ENCODE peak calls at places on chromosomes 12 and 14, in six cellular contexts. One of them, this sample, is unnamed.

GRCh38 chr12:23949212-23950010 is at the start of gene SOX5:
- DNase-seq in CD4-positive, alpha-beta T cell: no peak
- DNase-seq in activated naive CD4-positive, alpha-beta T cell: no peak
- DNase-seq in Right ventricle myocardium superior: peak
- DNase-seq in cardiac muscle cell: peak
- DNase-seq in stimulated activated CD8-positive, alpha-beta memory T cell treated with anti-CD3 and anti-CD28 coated beads, Interleukin-15, amount 100 ng/mL, for 24 hours: no peak
- DNase-seq in this sample: peak

GRCh38 chr14:31181271-31181670 is 26.3 kb downstream of the HECTD1 start:
- DNase-seq in CD4-positive, alpha-beta T cell: no peak
- DNase-seq in activated naive CD4-positive, alpha-beta T cell: no peak
- DNase-seq in Right ventricle myocardium superior: no peak
- DNase-seq in cardiac muscle cell: no peak
- DNase-seq in stimulated activated CD8-positive, alpha-beta memory T cell treated with anti-CD3 and anti-CD28 coated beads, Interleukin-15, amount 100 ng/mL, for 24 hours: no peak
- DNase-seq in this sample: no peak

GRCh38 chr12:46892034-46892705 is 66.4 kb upstream of the SLC38A4 start:
- DNase-seq in CD4-positive, alpha-beta T cell: no peak
- DNase-seq in activated naive CD4-positive, alpha-beta T cell: no peak
- DNase-seq in Right ventricle myocardium superior: no peak
- DNase-seq in cardiac muscle cell: no peak
- DNase-seq in stimulated activated CD8-positive, alpha-beta memory T cell treated with anti-CD3 and anti-CD28 coated beads, Interleukin-15, amount 100 ng/mL, for 24 hours: no peak
- DNase-seq in this sample: no peak

GRCh38 chr12:64916431-64916830 is 92.0 kb downstream of the TBC1D30 start:
- DNase-seq in CD4-positive, alpha-beta T cell: no peak
- DNase-seq in activated naive CD4-positive, alpha-beta T cell: no peak
- DNase-seq in Right ventricle myocardium superior: no peak
- DNase-seq in cardiac muscle cell: no peak
- DNase-seq in stimulated activated CD8-positive, alpha-beta memory T cell treated with anti-CD3 and anti-CD28 coated beads, Interleukin-15, amount 100 ng/mL, for 24 hours: no peak
- DNase-seq in this sample: no peak

GRCh38 chr12:59708484-59708883 is 112.7 kb downstream of the SLC16A7 start:
- DNase-seq in CD4-positive, alpha-beta T cell: no peak
- DNase-seq in activated naive CD4-positive, alpha-beta T cell: no peak
- DNase-seq in Right ventricle myocardium superior: no peak
- DNase-seq in cardiac muscle cell: no peak
- DNase-seq in stimulated activated CD8-positive, alpha-beta memory T cell treated with anti-CD3 and anti-CD28 coated beads, Interleukin-15, amount 100 ng/mL, for 24 hours: no peak
- DNase-seq in this sample: no peak

GRCh38 chr12:83634726-83635267 is 948.1 kb downstream of the TMTC2 start:
- DNase-seq in CD4-positive, alpha-beta T cell: no peak
- DNase-seq in activated naive CD4-positive, alpha-beta T cell: no peak
- DNase-seq in Right ventricle myocardium superior: no peak
- DNase-seq in cardiac muscle cell: no peak
- DNase-seq in stimulated activated CD8-positive, alpha-beta memory T cell treated with anti-CD3 and anti-CD28 coated beads, Interleukin-15, amount 100 ng/mL, for 24 hours: no peak
- DNase-seq in this sample: no peak

GRCh38 chr12:94761559-94761958 is 111.2 kb upstream of the TMCC3 start:
- DNase-seq in CD4-positive, alpha-beta T cell: no peak
- DNase-seq in activated naive CD4-positive, alpha-beta T cell: no peak
- DNase-seq in Right ventricle myocardium superior: no peak
- DNase-seq in cardiac muscle cell: no peak
- DNase-seq in stimulated activated CD8-positive, alpha-beta memory T cell treated with anti-CD3 and anti-CD28 coated beads, Interleukin-15, amount 100 ng/mL, for 24 hours: no peak
- DNase-seq in this sample: no peak

GRCh38 chr12:94458882-94459772 is 540 bp downstream of the CEP83 start:
- DNase-seq in CD4-positive, alpha-beta T cell: no peak
- DNase-seq in activated naive CD4-positive, alpha-beta T cell: no peak
- DNase-seq in Right ventricle myocardium superior: no peak
- DNase-seq in cardiac muscle cell: peak
- DNase-seq in stimulated activated CD8-positive, alpha-beta memory T cell treated with anti-CD3 and anti-CD28 coated beads, Interleukin-15, amount 100 ng/mL, for 24 hours: no peak
- DNase-seq in this sample: peak

GRCh38 chr14:99174920-99175319 is 97.1 kb downstream of the BCL11B start:
- DNase-seq in CD4-positive, alpha-beta T cell: no peak
- DNase-seq in activated naive CD4-positive, alpha-beta T cell: no peak
- DNase-seq in Right ventricle myocardium superior: no peak
- DNase-seq in cardiac muscle cell: no peak
- DNase-seq in stimulated activated CD8-positive, alpha-beta memory T cell treated with anti-CD3 and anti-CD28 coated beads, Interleukin-15, amount 100 ng/mL, for 24 hours: no peak
- DNase-seq in this sample: no peak

GRCh38 chr12:108630481-108631207 is 3.0 kb downstream of the SELPLG start:
- DNase-seq in CD4-positive, alpha-beta T cell: no peak
- DNase-seq in activated naive CD4-positive, alpha-beta T cell: no peak
- DNase-seq in Right ventricle myocardium superior: no peak
- DNase-seq in cardiac muscle cell: no peak
- DNase-seq in stimulated activated CD8-positive, alpha-beta memory T cell treated with anti-CD3 and anti-CD28 coated beads, Interleukin-15, amount 100 ng/mL, for 24 hours: no peak
- DNase-seq in this sample: no peak

GRCh38 chr14:90839024-90839888 is 23.0 kb upstream of the TTC7B start:
- DNase-seq in CD4-positive, alpha-beta T cell: no peak
- DNase-seq in activated naive CD4-positive, alpha-beta T cell: no peak
- DNase-seq in Right ventricle myocardium superior: peak
- DNase-seq in cardiac muscle cell: no peak
- DNase-seq in stimulated activated CD8-positive, alpha-beta memory T cell treated with anti-CD3 and anti-CD28 coated beads, Interleukin-15, amount 100 ng/mL, for 24 hours: no peak
- DNase-seq in this sample: no peak

GRCh38 chr12:11500222-11500860 is 105.0 kb upstream of the PRB2 start:
- DNase-seq in CD4-positive, alpha-beta T cell: peak
- DNase-seq in activated naive CD4-positive, alpha-beta T cell: peak
- DNase-seq in Right ventricle myocardium superior: peak
- DNase-seq in cardiac muscle cell: peak
- DNase-seq in stimulated activated CD8-positive, alpha-beta memory T cell treated with anti-CD3 and anti-CD28 coated beads, Interleukin-15, amount 100 ng/mL, for 24 hours: peak
- DNase-seq in this sample: peak

GRCh38 chr14:90539496-90539775 is 142.6 kb downstream of the CALM1 start:
- DNase-seq in CD4-positive, alpha-beta T cell: no peak
- DNase-seq in activated naive CD4-positive, alpha-beta T cell: no peak
- DNase-seq in Right ventricle myocardium superior: no peak
- DNase-seq in cardiac muscle cell: no peak
- DNase-seq in stimulated activated CD8-positive, alpha-beta memory T cell treated with anti-CD3 and anti-CD28 coated beads, Interleukin-15, amount 100 ng/mL, for 24 hours: no peak
- DNase-seq in this sample: no peak

GRCh38 chr12:84913151-84913550 is 552 bp upstream of the SLC6A15 start:
- DNase-seq in CD4-positive, alpha-beta T cell: no peak
- DNase-seq in activated naive CD4-positive, alpha-beta T cell: no peak
- DNase-seq in Right ventricle myocardium superior: no peak
- DNase-seq in cardiac muscle cell: peak
- DNase-seq in stimulated activated CD8-positive, alpha-beta memory T cell treated with anti-CD3 and anti-CD28 coated beads, Interleukin-15, amount 100 ng/mL, for 24 hours: no peak
- DNase-seq in this sample: peak

GRCh38 chr12:56042430-56043203 is 899 bp downstream of the RPS26 start:
- DNase-seq in CD4-positive, alpha-beta T cell: no peak
- DNase-seq in activated naive CD4-positive, alpha-beta T cell: no peak
- DNase-seq in Right ventricle myocardium superior: no peak
- DNase-seq in cardiac muscle cell: no peak
- DNase-seq in stimulated activated CD8-positive, alpha-beta memory T cell treated with anti-CD3 and anti-CD28 coated beads, Interleukin-15, amount 100 ng/mL, for 24 hours: no peak
- DNase-seq in this sample: no peak

GRCh38 chr14:85439696-85440328 is 90.1 kb upstream of the FLRT2 start:
- DNase-seq in CD4-positive, alpha-beta T cell: no peak
- DNase-seq in activated naive CD4-positive, alpha-beta T cell: no peak
- DNase-seq in Right ventricle myocardium superior: no peak
- DNase-seq in cardiac muscle cell: peak
- DNase-seq in stimulated activated CD8-positive, alpha-beta memory T cell treated with anti-CD3 and anti-CD28 coated beads, Interleukin-15, amount 100 ng/mL, for 24 hours: no peak
- DNase-seq in this sample: no peak

GRCh38 chr12:106300761-106301160 is 1.8 kb upstream of the TCP11L2 start:
- DNase-seq in CD4-positive, alpha-beta T cell: no peak
- DNase-seq in activated naive CD4-positive, alpha-beta T cell: no peak
- DNase-seq in Right ventricle myocardium superior: no peak
- DNase-seq in cardiac muscle cell: no peak
- DNase-seq in stimulated activated CD8-positive, alpha-beta memory T cell treated with anti-CD3 and anti-CD28 coated beads, Interleukin-15, amount 100 ng/mL, for 24 hours: no peak
- DNase-seq in this sample: no peak

GRCh38 chr14:96752156-96752555 is 45.0 kb upstream of the VRK1 start:
- DNase-seq in CD4-positive, alpha-beta T cell: no peak
- DNase-seq in activated naive CD4-positive, alpha-beta T cell: no peak
- DNase-seq in Right ventricle myocardium superior: no peak
- DNase-seq in cardiac muscle cell: no peak
- DNase-seq in stimulated activated CD8-positive, alpha-beta memory T cell treated with anti-CD3 and anti-CD28 coated beads, Interleukin-15, amount 100 ng/mL, for 24 hours: no peak
- DNase-seq in this sample: no peak

GRCh38 chr14:23008836-23009235 is 1.1 kb downstream of the C14orf93 start:
- DNase-seq in CD4-positive, alpha-beta T cell: no peak
- DNase-seq in activated naive CD4-positive, alpha-beta T cell: no peak
- DNase-seq in Right ventricle myocardium superior: no peak
- DNase-seq in cardiac muscle cell: no peak
- DNase-seq in stimulated activated CD8-positive, alpha-beta memory T cell treated with anti-CD3 and anti-CD28 coated beads, Interleukin-15, amount 100 ng/mL, for 24 hours: no peak
- DNase-seq in this sample: no peak

GRCh38 chr12:41701943-41702601 is 442.6 kb downstream of the GXYLT1 start:
- DNase-seq in CD4-positive, alpha-beta T cell: no peak
- DNase-seq in activated naive CD4-positive, alpha-beta T cell: no peak
- DNase-seq in Right ventricle myocardium superior: no peak
- DNase-seq in cardiac muscle cell: no peak
- DNase-seq in stimulated activated CD8-positive, alpha-beta memory T cell treated with anti-CD3 and anti-CD28 coated beads, Interleukin-15, amount 100 ng/mL, for 24 hours: no peak
- DNase-seq in this sample: no peak

GRCh38 chr14:44149597-44149996 is 357.5 kb downstream of the FSCB start:
- DNase-seq in CD4-positive, alpha-beta T cell: no peak
- DNase-seq in activated naive CD4-positive, alpha-beta T cell: no peak
- DNase-seq in Right ventricle myocardium superior: no peak
- DNase-seq in cardiac muscle cell: peak
- DNase-seq in stimulated activated CD8-positive, alpha-beta memory T cell treated with anti-CD3 and anti-CD28 coated beads, Interleukin-15, amount 100 ng/mL, for 24 hours: no peak
- DNase-seq in this sample: peak

GRCh38 chr14:51834218-51834617 is 26.2 kb upstream of the GNG2 start:
- DNase-seq in CD4-positive, alpha-beta T cell: no peak
- DNase-seq in activated naive CD4-positive, alpha-beta T cell: no peak
- DNase-seq in Right ventricle myocardium superior: no peak
- DNase-seq in cardiac muscle cell: peak
- DNase-seq in stimulated activated CD8-positive, alpha-beta memory T cell treated with anti-CD3 and anti-CD28 coated beads, Interleukin-15, amount 100 ng/mL, for 24 hours: no peak
- DNase-seq in this sample: peak

GRCh38 chr12:132204064-132204821 is 60.0 kb downstream of the NOC4L start:
- DNase-seq in CD4-positive, alpha-beta T cell: no peak
- DNase-seq in activated naive CD4-positive, alpha-beta T cell: no peak
- DNase-seq in Right ventricle myocardium superior: no peak
- DNase-seq in cardiac muscle cell: no peak
- DNase-seq in stimulated activated CD8-positive, alpha-beta memory T cell treated with anti-CD3 and anti-CD28 coated beads, Interleukin-15, amount 100 ng/mL, for 24 hours: no peak
- DNase-seq in this sample: no peak

GRCh38 chr14:54676822-54677708 is 110.1 kb downstream of the SAMD4A start:
- DNase-seq in CD4-positive, alpha-beta T cell: no peak
- DNase-seq in activated naive CD4-positive, alpha-beta T cell: no peak
- DNase-seq in Right ventricle myocardium superior: no peak
- DNase-seq in cardiac muscle cell: no peak
- DNase-seq in stimulated activated CD8-positive, alpha-beta memory T cell treated with anti-CD3 and anti-CD28 coated beads, Interleukin-15, amount 100 ng/mL, for 24 hours: no peak
- DNase-seq in this sample: no peak

GRCh38 chr14:56742391-56742790 is 67.9 kb downstream of the OTX2 start:
- DNase-seq in CD4-positive, alpha-beta T cell: no peak
- DNase-seq in activated naive CD4-positive, alpha-beta T cell: no peak
- DNase-seq in Right ventricle myocardium superior: no peak
- DNase-seq in cardiac muscle cell: no peak
- DNase-seq in stimulated activated CD8-positive, alpha-beta memory T cell treated with anti-CD3 and anti-CD28 coated beads, Interleukin-15, amount 100 ng/mL, for 24 hours: no peak
- DNase-seq in this sample: no peak

GRCh38 chr12:28963554-28963953 is 185.5 kb upstream of the FAR2 start:
- DNase-seq in CD4-positive, alpha-beta T cell: no peak
- DNase-seq in activated naive CD4-positive, alpha-beta T cell: no peak
- DNase-seq in Right ventricle myocardium superior: no peak
- DNase-seq in cardiac muscle cell: no peak
- DNase-seq in stimulated activated CD8-positive, alpha-beta memory T cell treated with anti-CD3 and anti-CD28 coated beads, Interleukin-15, amount 100 ng/mL, for 24 hours: no peak
- DNase-seq in this sample: no peak

GRCh38 chr12:79183003-79183402 is 318.4 kb downstream of the SYT1 start:
- DNase-seq in CD4-positive, alpha-beta T cell: no peak
- DNase-seq in activated naive CD4-positive, alpha-beta T cell: no peak
- DNase-seq in Right ventricle myocardium superior: no peak
- DNase-seq in cardiac muscle cell: no peak
- DNase-seq in stimulated activated CD8-positive, alpha-beta memory T cell treated with anti-CD3 and anti-CD28 coated beads, Interleukin-15, amount 100 ng/mL, for 24 hours: no peak
- DNase-seq in this sample: no peak

GRCh38 chr14:97517566-97518234 is 720.5 kb downstream of the VRK1 start:
- DNase-seq in CD4-positive, alpha-beta T cell: no peak
- DNase-seq in activated naive CD4-positive, alpha-beta T cell: no peak
- DNase-seq in Right ventricle myocardium superior: no peak
- DNase-seq in cardiac muscle cell: peak
- DNase-seq in stimulated activated CD8-positive, alpha-beta memory T cell treated with anti-CD3 and anti-CD28 coated beads, Interleukin-15, amount 100 ng/mL, for 24 hours: no peak
- DNase-seq in this sample: no peak

GRCh38 chr14:68399971-68400370 is 392.9 kb downstream of the ZFP36L1 start:
- DNase-seq in CD4-positive, alpha-beta T cell: no peak
- DNase-seq in activated naive CD4-positive, alpha-beta T cell: no peak
- DNase-seq in Right ventricle myocardium superior: no peak
- DNase-seq in cardiac muscle cell: no peak
- DNase-seq in stimulated activated CD8-positive, alpha-beta memory T cell treated with anti-CD3 and anti-CD28 coated beads, Interleukin-15, amount 100 ng/mL, for 24 hours: no peak
- DNase-seq in this sample: no peak

GRCh38 chr14:94460631-94461416 is 8.2 kb upstream of the SERPINA11 start:
- DNase-seq in CD4-positive, alpha-beta T cell: no peak
- DNase-seq in activated naive CD4-positive, alpha-beta T cell: no peak
- DNase-seq in Right ventricle myocardium superior: no peak
- DNase-seq in cardiac muscle cell: no peak
- DNase-seq in stimulated activated CD8-positive, alpha-beta memory T cell treated with anti-CD3 and anti-CD28 coated beads, Interleukin-15, amount 100 ng/mL, for 24 hours: no peak
- DNase-seq in this sample: no peak

GRCh38 chr14:55451398-55451797 is 11.0 kb upstream of the TBPL2 start:
- DNase-seq in CD4-positive, alpha-beta T cell: no peak
- DNase-seq in activated naive CD4-positive, alpha-beta T cell: no peak
- DNase-seq in Right ventricle myocardium superior: no peak
- DNase-seq in cardiac muscle cell: no peak
- DNase-seq in stimulated activated CD8-positive, alpha-beta memory T cell treated with anti-CD3 and anti-CD28 coated beads, Interleukin-15, amount 100 ng/mL, for 24 hours: no peak
- DNase-seq in this sample: no peak

GRCh38 chr12:1920971-1921370 is 2.5 kb upstream of the CACNA2D4 start:
- DNase-seq in CD4-positive, alpha-beta T cell: no peak
- DNase-seq in activated naive CD4-positive, alpha-beta T cell: no peak
- DNase-seq in Right ventricle myocardium superior: peak
- DNase-seq in cardiac muscle cell: no peak
- DNase-seq in stimulated activated CD8-positive, alpha-beta memory T cell treated with anti-CD3 and anti-CD28 coated beads, Interleukin-15, amount 100 ng/mL, for 24 hours: no peak
- DNase-seq in this sample: no peak

This sample was measured in SK-N-DZ.